ENCODE peak calls at places on chromosomes 1 and 21, in four cellular contexts. G is mesenchymal stem cell, Q is nucleus accumbens, T is NCI-H1105. D is an unnamed sample.

GRCh38 chr1:36133484-36133883 is 8.5 kb upstream of the COL8A2 start:
- DNase-seq in G (peak), Q (no peak), T (no peak), D (no peak)

GRCh38 chr1:221712198-221712684 is 29.6 kb downstream of the DUSP10 start:
- DNase-seq in G (peak), Q (no peak), T (no peak), D (no peak)

GRCh38 chr1:193131266-193131860 is 9.5 kb downstream of the CDC73 start:
- DNase-seq in G (no peak), Q (no peak), T (no peak), D (no peak)

GRCh38 chr1:235295902-235296350 is 32.1 kb downstream of the ARID4B start:
- DNase-seq in G (peak), Q (no peak), T (no peak), D (no peak)

GRCh38 chr1:17012775-17013501 is 1.2 kb upstream of the ATP13A2 start:
- DNase-seq in G (no peak), Q (no peak), T (no peak), D (no peak)

GRCh38 chr1:227449051-227449450 is 114.3 kb upstream of the ZNF678 start:
- DNase-seq in G (peak), Q (no peak), T (no peak), D (no peak)

GRCh38 chr1:234874291-234875288 is 254.0 kb downstream of the TOMM20 start:
- DNase-seq in G (no peak), Q (no peak), T (no peak), D (no peak)

GRCh38 chr1:193697105-193697762 is 510.8 kb upstream of the B3GALT2 start:
- DNase-seq in G (no peak), Q (no peak), T (no peak), D (no peak)

GRCh38 chr1:27018316-27018715 is 5.7 kb upstream of the TENT5B start:
- DNase-seq in G (no peak), Q (no peak), T (no peak), D (no peak)

GRCh38 chr1:11355594-11356467 is 82.8 kb downstream of the UBIAD1 start:
- DNase-seq in G (no peak), Q (peak), T (peak), D (peak)

GRCh38 chr21:15062566-15062965 is 2.2 kb downstream of the NRIP1 start:
- DNase-seq in G (peak), Q (no peak), T (no peak), D (no peak)

GRCh38 chr1:86227026-86227425 is 70.5 kb upstream of the COL24A1 start:
- DNase-seq in G (peak), Q (no peak), T (no peak), D (no peak)

GRCh38 chr21:27534211-27534610 is 567.3 kb upstream of the ADAMTS5 start:
- DNase-seq in G (no peak), Q (no peak), T (no peak), D (no peak)

GRCh38 chr1:197199923-197200467 is 53.5 kb upstream of the ASPM start:
- DNase-seq in G (no peak), Q (no peak), T (no peak), D (no peak)

GRCh38 chr1:71695820-71696219 is 586.5 kb downstream of the NEGR1 start:
- DNase-seq in G (no peak), Q (no peak), T (no peak), D (no peak)

GRCh38 chr1:202850593-202851362 is 38.2 kb downstream of the RABIF start:
- DNase-seq in G (no peak), Q (no peak), T (no peak), D (no peak)

GRCh38 chr1:59541161-59541560 is 244.3 kb downstream of the FGGY start:
- DNase-seq in G (no peak), Q (no peak), T (peak), D (no peak)

GRCh38 chr1:33131191-33131590 is 50.2 kb downstream of the AZIN2 start:
- DNase-seq in G (no peak), Q (no peak), T (no peak), D (no peak)

GRCh38 chr1:155082301-155082940 is 3.8 kb downstream of the EFNA3 start:
- DNase-seq in G (no peak), Q (no peak), T (no peak), D (peak)

GRCh38 chr1:186093437-186093836 is 281.6 kb downstream of the TPR start:
- DNase-seq in G (peak), Q (no peak), T (no peak), D (no peak)

GRCh38 chr1:7333094-7333493 is 438.0 kb upstream of the VAMP3 start:
- DNase-seq in G (no peak), Q (no peak), T (no peak), D (no peak)

GRCh38 chr1:211356723-211357418 is 30.2 kb downstream of the TRAF5 start:
- DNase-seq in G (no peak), Q (no peak), T (no peak), D (no peak)

D was measured in frontal cortex.